ENCODE peak calls at places on chromosomes 12 and 14, in six cellular contexts. P is GM13977; B is naive thymus-derived CD8-positive, alpha-beta T cell; O is Caki2; S is Calu3; M is CD4-positive, alpha-beta memory T cell. T is an unnamed sample.

GRCh38 chr14:63200767-63201166 is 3.5 kb upstream of the RHOJ start:
- DNase-seq in P (no peak), B (no peak), O (no peak), S (no peak), M (no peak), T (no peak)

GRCh38 chr12:18747960-18748359 is 10.0 kb downstream of the CAPZA3 start:
- DNase-seq in P (no peak), B (no peak), O (peak; percentile 47), S (peak; percentile 30), M (no peak), T (no peak)

GRCh38 chr12:47034661-47035060 is 44.8 kb upstream of the PCED1B start:
- DNase-seq in P (no peak), B (no peak), O (no peak), S (no peak), M (no peak), T (no peak)

GRCh38 chr14:105154476-105154871 is 14.1 kb downstream of the JAG2 start:
- DNase-seq in P (no peak), B (no peak), O (no peak), S (no peak), M (no peak), T (no peak)

GRCh38 chr12:124402281-124403066 is 107.6 kb downstream of the RFLNA start:
- DNase-seq in P (no peak), B (no peak), O (no peak), S (no peak), M (no peak), T (no peak)

GRCh38 chr12:26119391-26119981 is 5.4 kb downstream of the BHLHE41 start:
- DNase-seq in P (peak; percentile 58), B (no peak), O (peak; percentile 65), S (peak; percentile 31), M (no peak), T (peak; percentile 96)

GRCh38 chr14:54220122-54220691 is 176.6 kb upstream of the CDKN3 start:
- DNase-seq in P (no peak), B (no peak), O (no peak), S (no peak), M (no peak), T (no peak)

GRCh38 chr12:72444125-72444524 is 172.0 kb downstream of the TRHDE start:
- DNase-seq in P (no peak), B (no peak), O (no peak), S (no peak), M (no peak), T (no peak)

GRCh38 chr14:96502621-96503251 is 554 bp downstream of the PAPOLA start:
- DNase-seq in P (peak; percentile 60), B (no peak), O (peak; percentile 21), S (peak; percentile 58), M (no peak), T (peak; percentile 49)

GRCh38 chr14:49897414-49897813 is 4.5 kb downstream of the ARF6 start:
- DNase-seq in P (no peak), B (no peak), O (no peak), S (no peak), M (no peak), T (no peak)

GRCh38 chr12:93638095-93638494 is 39.1 kb upstream of the CRADD start:
- DNase-seq in P (no peak), B (no peak), O (no peak), S (no peak), M (no peak), T (no peak)

GRCh38 chr12:110355080-110355479 is 48.4 kb downstream of the ANAPC7 start:
- DNase-seq in P (peak; percentile 49), B (no peak), O (no peak), S (peak; percentile 25), M (peak; percentile 22), T (no peak)

GRCh38 chr12:26935636-26936378 is 2.0 kb downstream of the INTS13 start:
- DNase-seq in P (no peak), B (no peak), O (no peak), S (no peak), M (no peak), T (peak; percentile 72)

GRCh38 chr12:104279164-104279563 is 24.4 kb upstream of the EID3 start:
- DNase-seq in P (no peak), B (no peak), O (no peak), S (no peak), M (no peak), T (no peak)

GRCh38 chr14:101774006-101774755 is 12.7 kb downstream of the PPP2R5C start:
- DNase-seq in P (no peak), B (no peak), O (no peak), S (no peak), M (no peak), T (peak; percentile 85)

GRCh38 chr12:116556964-116557706 is 2.0 kb upstream of the MAP1LC3B2 start:
- DNase-seq in P (no peak), B (no peak), O (no peak), S (no peak), M (no peak), T (no peak)

GRCh38 chr12:8057839-8058238 is 8.3 kb downstream of the C3AR1 start:
- DNase-seq in P (no peak), B (no peak), O (no peak), S (no peak), M (no peak), T (no peak)